ENCODE peak calls at places on chromosomes 13 and 19, in nine cellular contexts. One of them, this sample, is unnamed.

GRCh38 chr13:93687261-93687660 is 460.7 kb downstream of the GPC6 start:
- DNase-seq in uterus: no peak
- DNase-seq in hepatocyte: no peak
- DNase-seq in lung: no peak
- DNase-seq in transverse colon: no peak
- DNase-seq in fibroblast of lung: peak
- DNase-seq in Calu3: no peak
- DNase-seq in HFFc6: peak
- DNase-seq in AG09319: no peak
- DNase-seq in this sample: no peak

GRCh38 chr13:37870895-37871550 is 1.5 kb upstream of the TRPC4 start:
- DNase-seq in AG09319: peak
- DNase-seq in Calu3: no peak
- DNase-seq in HFFc6: peak
- DNase-seq in lung: no peak
- DNase-seq in fibroblast of lung: peak
- DNase-seq in transverse colon: no peak
- DNase-seq in hepatocyte: no peak
- DNase-seq in uterus: no peak
- DNase-seq in this sample: no peak

GRCh38 chr19:40613669-40614594 is 12.8 kb downstream of the LTBP4 start:
- DNase-seq in fibroblast of lung: peak
- DNase-seq in hepatocyte: peak
- DNase-seq in HFFc6: peak
- DNase-seq in AG09319: no peak
- DNase-seq in Calu3: peak
- DNase-seq in lung: peak
- DNase-seq in uterus: peak
- DNase-seq in transverse colon: peak
- DNase-seq in this sample: peak

GRCh38 chr13:21549633-21550032 is 54.3 kb downstream of the MICU2 start:
- DNase-seq in Calu3: no peak
- DNase-seq in lung: no peak
- DNase-seq in transverse colon: no peak
- DNase-seq in hepatocyte: no peak
- DNase-seq in fibroblast of lung: no peak
- DNase-seq in HFFc6: no peak
- DNase-seq in AG09319: no peak
- DNase-seq in uterus: no peak
- DNase-seq in this sample: no peak

GRCh38 chr19:15463865-15464371 is 426 bp downstream of the RASAL3 start:
- DNase-seq in Calu3: no peak
- DNase-seq in hepatocyte: no peak
- DNase-seq in transverse colon: peak
- DNase-seq in AG09319: no peak
- DNase-seq in HFFc6: no peak
- DNase-seq in uterus: no peak
- DNase-seq in lung: no peak
- DNase-seq in fibroblast of lung: no peak
- DNase-seq in this sample: no peak

GRCh38 chr19:16041571-16042386 is 34.5 kb upstream of the TPM4 start:
- DNase-seq in Calu3: peak
- DNase-seq in hepatocyte: peak
- DNase-seq in AG09319: peak
- DNase-seq in HFFc6: peak
- DNase-seq in fibroblast of lung: peak
- DNase-seq in uterus: peak
- DNase-seq in transverse colon: peak
- DNase-seq in lung: peak
- DNase-seq in this sample: peak

GRCh38 chr13:61685683-61686013 is 270.0 kb upstream of the PCDH20 start:
- DNase-seq in lung: no peak
- DNase-seq in fibroblast of lung: no peak
- DNase-seq in hepatocyte: peak
- DNase-seq in HFFc6: no peak
- DNase-seq in AG09319: no peak
- DNase-seq in uterus: no peak
- DNase-seq in Calu3: no peak
- DNase-seq in transverse colon: no peak
- DNase-seq in this sample: no peak

GRCh38 chr19:52946322-52947310 is 16.1 kb downstream of the ZNF816 start:
- DNase-seq in lung: peak
- DNase-seq in hepatocyte: peak
- DNase-seq in transverse colon: peak
- DNase-seq in uterus: peak
- DNase-seq in AG09319: no peak
- DNase-seq in Calu3: no peak
- DNase-seq in HFFc6: no peak
- DNase-seq in fibroblast of lung: no peak
- DNase-seq in this sample: peak

GRCh38 chr19:18644144-18645034 is 7.6 kb downstream of the KLHL26 start:
- DNase-seq in hepatocyte: no peak
- DNase-seq in Calu3: no peak
- DNase-seq in transverse colon: no peak
- DNase-seq in fibroblast of lung: no peak
- DNase-seq in uterus: no peak
- DNase-seq in lung: no peak
- DNase-seq in HFFc6: no peak
- DNase-seq in AG09319: no peak
- DNase-seq in this sample: no peak

GRCh38 chr13:94703271-94703670 is 9.1 kb downstream of the SOX21 start:
- DNase-seq in AG09319: no peak
- DNase-seq in fibroblast of lung: no peak
- DNase-seq in uterus: no peak
- DNase-seq in hepatocyte: no peak
- DNase-seq in transverse colon: no peak
- DNase-seq in lung: no peak
- DNase-seq in HFFc6: no peak
- DNase-seq in Calu3: no peak
- DNase-seq in this sample: no peak

GRCh38 chr19:55112781-55113569 is 4.5 kb downstream of the PPP1R12C start:
- DNase-seq in Calu3: no peak
- DNase-seq in fibroblast of lung: no peak
- DNase-seq in lung: no peak
- DNase-seq in transverse colon: no peak
- DNase-seq in hepatocyte: peak
- DNase-seq in AG09319: no peak
- DNase-seq in uterus: peak
- DNase-seq in HFFc6: no peak
- DNase-seq in this sample: peak
- TF ChIP-seq CTCF in Calu3: no peak
- TF ChIP-seq CTCF in fibroblast of lung: no peak
- TF ChIP-seq CTCF in lung: no peak
- TF ChIP-seq CTCF in transverse colon: no peak
- TF ChIP-seq CTCF in hepatocyte: no peak
- TF ChIP-seq CTCF in AG09319: no peak
- TF ChIP-seq CTCF in uterus: no peak
- TF ChIP-seq CTCF in HFFc6: peak
- TF ChIP-seq CTCF in this sample: no peak

GRCh38 chr19:4343056-4343844 is at the start of gene MPND:
- DNase-seq in uterus: peak
- DNase-seq in AG09319: peak
- DNase-seq in fibroblast of lung: peak
- DNase-seq in HFFc6: peak
- DNase-seq in Calu3: peak
- DNase-seq in hepatocyte: peak
- DNase-seq in lung: peak
- DNase-seq in transverse colon: peak
- DNase-seq in this sample: peak
- TF ChIP-seq CTCF in uterus: peak
- TF ChIP-seq CTCF in AG09319: peak
- TF ChIP-seq CTCF in fibroblast of lung: peak
- TF ChIP-seq CTCF in HFFc6: peak
- TF ChIP-seq CTCF in Calu3: no peak
- TF ChIP-seq CTCF in hepatocyte: peak
- TF ChIP-seq CTCF in lung: no peak
- TF ChIP-seq CTCF in transverse colon: peak
- TF ChIP-seq CTCF in this sample: no peak

GRCh38 chr19:17340871-17341357 is 3.6 kb downstream of the GTPBP3 start:
- DNase-seq in lung: no peak
- DNase-seq in Calu3: no peak
- DNase-seq in AG09319: no peak
- DNase-seq in HFFc6: no peak
- DNase-seq in uterus: no peak
- DNase-seq in hepatocyte: no peak
- DNase-seq in transverse colon: no peak
- DNase-seq in fibroblast of lung: no peak
- DNase-seq in this sample: no peak
- TF ChIP-seq CTCF in lung: no peak
- TF ChIP-seq CTCF in Calu3: no peak
- TF ChIP-seq CTCF in AG09319: no peak
- TF ChIP-seq CTCF in HFFc6: no peak
- TF ChIP-seq CTCF in uterus: no peak
- TF ChIP-seq CTCF in hepatocyte: no peak
- TF ChIP-seq CTCF in transverse colon: no peak
- TF ChIP-seq CTCF in fibroblast of lung: no peak
- TF ChIP-seq CTCF in this sample: no peak

GRCh38 chr13:70896136-70896535 is 787.9 kb upstream of the KLHL1 start:
- DNase-seq in transverse colon: no peak
- DNase-seq in fibroblast of lung: no peak
- DNase-seq in uterus: no peak
- DNase-seq in HFFc6: no peak
- DNase-seq in AG09319: no peak
- DNase-seq in Calu3: no peak
- DNase-seq in hepatocyte: no peak
- DNase-seq in lung: no peak
- DNase-seq in this sample: no peak
- TF ChIP-seq CTCF in transverse colon: no peak
- TF ChIP-seq CTCF in fibroblast of lung: no peak
- TF ChIP-seq CTCF in uterus: no peak
- TF ChIP-seq CTCF in HFFc6: no peak
- TF ChIP-seq CTCF in AG09319: no peak
- TF ChIP-seq CTCF in Calu3: no peak
- TF ChIP-seq CTCF in hepatocyte: no peak
- TF ChIP-seq CTCF in lung: no peak
- TF ChIP-seq CTCF in this sample: no peak

DNA sequence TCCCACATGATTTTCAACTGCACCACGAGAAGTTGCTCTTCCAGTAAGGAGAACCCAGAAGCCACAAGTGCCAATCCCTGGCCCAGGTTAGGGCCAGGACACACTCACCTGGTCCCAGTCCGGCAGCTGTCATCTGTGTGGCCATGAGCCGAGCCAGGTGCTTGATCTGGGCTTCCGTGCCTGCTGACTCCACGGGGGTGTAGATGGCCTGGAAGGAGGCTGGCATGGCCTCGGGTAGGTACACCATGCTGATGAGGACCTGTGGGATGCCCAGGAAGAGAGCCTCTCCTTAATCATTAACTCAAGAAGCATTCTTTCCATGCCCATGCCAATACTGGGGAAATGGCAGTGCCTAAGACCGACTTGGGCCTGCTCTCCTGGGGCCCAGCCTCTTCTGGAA is 19.9 kb upstream of the RSPH6A start:
- DNase-seq in Calu3: no peak
- DNase-seq in fibroblast of lung: no peak
- DNase-seq in lung: peak
- DNase-seq in AG09319: no peak
- DNase-seq in hepatocyte: no peak
- DNase-seq in uterus: no peak
- DNase-seq in transverse colon: no peak
- DNase-seq in HFFc6: no peak
- DNase-seq in this sample: no peak
- TF ChIP-seq CTCF in Calu3: no peak
- TF ChIP-seq CTCF in fibroblast of lung: no peak
- TF ChIP-seq CTCF in lung: no peak
- TF ChIP-seq CTCF in AG09319: no peak
- TF ChIP-seq CTCF in hepatocyte: no peak
- TF ChIP-seq CTCF in uterus: no peak
- TF ChIP-seq CTCF in transverse colon: no peak
- TF ChIP-seq CTCF in HFFc6: no peak
- TF ChIP-seq CTCF in this sample: no peak

GRCh38 chr19:48813123-48813911 is 2.5 kb upstream of the BCAT2 start:
- DNase-seq in HFFc6: no peak
- DNase-seq in transverse colon: no peak
- DNase-seq in fibroblast of lung: no peak
- DNase-seq in uterus: no peak
- DNase-seq in AG09319: no peak
- DNase-seq in hepatocyte: peak
- DNase-seq in lung: no peak
- DNase-seq in Calu3: no peak
- DNase-seq in this sample: peak
- TF ChIP-seq CTCF in HFFc6: peak
- TF ChIP-seq CTCF in transverse colon: no peak
- TF ChIP-seq CTCF in fibroblast of lung: no peak
- TF ChIP-seq CTCF in uterus: no peak
- TF ChIP-seq CTCF in AG09319: no peak
- TF ChIP-seq CTCF in hepatocyte: peak
- TF ChIP-seq CTCF in lung: no peak
- TF ChIP-seq CTCF in Calu3: no peak
- TF ChIP-seq CTCF in this sample: no peak

DNA sequence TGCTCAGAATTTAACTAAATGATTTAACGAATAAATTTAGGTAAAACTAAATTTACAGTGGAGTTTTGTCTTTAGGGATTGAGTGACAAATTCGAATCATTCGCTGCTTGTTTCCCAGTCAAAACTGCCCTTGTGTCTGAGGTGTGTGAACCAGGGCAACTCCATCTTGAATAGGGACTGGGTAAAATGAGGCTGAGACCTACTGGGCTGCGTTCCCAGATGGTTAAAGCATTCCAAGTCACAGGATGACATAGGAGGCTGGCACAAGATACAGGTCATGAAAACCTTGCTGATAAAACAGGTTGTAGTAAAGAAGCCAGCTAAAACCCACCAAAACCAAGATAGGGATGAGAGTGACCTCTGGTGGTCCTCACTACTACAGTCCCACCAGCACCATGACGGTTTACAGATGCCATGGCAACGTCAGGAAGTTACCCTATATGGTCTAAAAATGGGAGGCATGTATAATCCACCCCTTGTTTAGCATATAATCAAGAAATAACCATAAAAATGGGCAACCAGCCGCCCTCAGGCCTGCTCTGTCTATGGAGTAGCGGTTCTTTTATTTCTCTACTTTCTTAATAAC is 10.2 kb upstream of the ANKRD10 start:
- DNase-seq in AG09319: no peak
- DNase-seq in transverse colon: no peak
- DNase-seq in HFFc6: no peak
- DNase-seq in uterus: no peak
- DNase-seq in hepatocyte: no peak
- DNase-seq in Calu3: no peak
- DNase-seq in lung: no peak
- DNase-seq in fibroblast of lung: no peak
- DNase-seq in this sample: no peak
- TF ChIP-seq CTCF in AG09319: no peak
- TF ChIP-seq CTCF in transverse colon: no peak
- TF ChIP-seq CTCF in HFFc6: peak
- TF ChIP-seq CTCF in uterus: peak
- TF ChIP-seq CTCF in hepatocyte: peak
- TF ChIP-seq CTCF in Calu3: no peak
- TF ChIP-seq CTCF in lung: no peak
- TF ChIP-seq CTCF in fibroblast of lung: peak
- TF ChIP-seq CTCF in this sample: no peak